ENCODE peak calls at places on chromosomes 2 and 18, in nine cellular contexts. K, V, A, G, E, D, S, W and L are unnamed samples.

GRCh38 chr2:201420442-201421113 is 30.7 kb downstream of the TRAK2 start:
- DNase-seq in K (no peak), V (no peak), A (no peak), G (no peak), E (peak), D (no peak), S (no peak), W (peak), L (no peak)

GRCh38 chr2:16093639-16094447 is 153.5 kb downstream of the MYCN start:
- DNase-seq in K (no peak), V (no peak), A (peak), G (no peak), E (no peak), D (no peak), S (no peak), W (no peak), L (no peak)

GRCh38 chr18:10687161-10687925 is 161.5 kb downstream of the NAPG start:
- DNase-seq in K (no peak), V (no peak), A (no peak), G (no peak), E (no peak), D (no peak), S (no peak), W (no peak), L (no peak)

GRCh38 chr2:19936203-19936602 is 34.4 kb upstream of the TTC32 start:
- DNase-seq in K (no peak), V (no peak), A (no peak), G (no peak), E (no peak), D (no peak), S (no peak), W (no peak), L (no peak)

GRCh38 chr2:12534646-12535263 is 182.0 kb upstream of the TRIB2 start:
- DNase-seq in K (no peak), V (no peak), A (no peak), G (no peak), E (peak), D (no peak), S (no peak), W (peak), L (no peak)

GRCh38 chr2:216519154-216519762 is 20.6 kb downstream of the RPL37A start:
- DNase-seq in K (peak), V (no peak), A (no peak), G (peak), E (peak), D (peak), S (peak), W (peak), L (peak)

GRCh38 chr2:25131567-25132295 is 36.6 kb downstream of the POMC start:
- DNase-seq in K (no peak), V (peak), A (peak), G (no peak), E (no peak), D (no peak), S (peak), W (no peak), L (no peak)

GRCh38 chr18:47775961-47776360 is 154.5 kb downstream of the SMAD2 start:
- DNase-seq in K (no peak), V (no peak), A (no peak), G (no peak), E (no peak), D (peak), S (no peak), W (peak), L (no peak)

GRCh38 chr2:2851316-2851715 is 520.2 kb upstream of the MYT1L start:
- DNase-seq in K (no peak), V (no peak), A (peak), G (no peak), E (no peak), D (no peak), S (no peak), W (no peak), L (no peak)

GRCh38 chr2:240599141-240599583 is 12.6 kb downstream of the CAPN10 start:
- DNase-seq in K (no peak), V (no peak), A (peak), G (no peak), E (no peak), D (no peak), S (no peak), W (no peak), L (no peak)

GRCh38 chr2:191797937-191798873 is 48.7 kb downstream of the CAVIN2 start:
- DNase-seq in K (no peak), V (no peak), A (no peak), G (no peak), E (no peak), D (no peak), S (no peak), W (no peak), L (no peak)